ENCODE peak calls at places on chromosomes 4 and X, in seven cellular contexts. B is GM10248, F is A549, X is mesothelial cell of epicardium, T is cardiac fibroblast, Z is retinal pigment epithelial cell, W is right lobe of liver. H is an unnamed sample.

GRCh38 chr4:8494218-8494617 is 53.6 kb downstream of the TRMT44 start:
- DNase-seq in B (no peak), F (no peak), X (no peak), T (no peak), Z (no peak), W (no peak), H (no peak)

GRCh38 chr4:128385199-128385598 is 97.6 kb upstream of the PGRMC2 start:
- DNase-seq in B (no peak), F (no peak), X (no peak), T (no peak), Z (no peak), W (no peak), H (no peak)

GRCh38 chr4:110624016-110624770 is 1.3 kb upstream of the PITX2 start:
- DNase-seq in B (no peak), F (no peak), X (no peak), T (no peak), Z (no peak), W (no peak), H (no peak)

GRCh38 chrX:130772313-130773140 is 130.5 kb downstream of the ENOX2 start:
- DNase-seq in B (no peak), F (peak; percentile 40), X (no peak), T (peak; percentile 24), Z (no peak), W (no peak), H (peak; percentile 5)

GRCh38 chr4:56648245-56649151 is 32.6 kb downstream of the HOPX start:
- DNase-seq in B (no peak), F (no peak), X (no peak), T (no peak), Z (no peak), W (no peak), H (no peak)

GRCh38 chr4:3041192-3042142 is 32.9 kb downstream of the HTT-AS start:
- DNase-seq in B (peak; percentile 53), F (no peak), X (no peak), T (peak; percentile 16), Z (no peak), W (peak; percentile 77), H (no peak)

GRCh38 chr4:128357286-128357685 is 69.7 kb upstream of the PGRMC2 start:
- DNase-seq in B (no peak), F (no peak), X (no peak), T (no peak), Z (no peak), W (no peak), H (no peak)

GRCh38 chr4:147754037-147754445 is 22.2 kb downstream of the ARHGAP10 start:
- DNase-seq in B (no peak), F (peak; percentile 41), X (no peak), T (peak; percentile 55), Z (no peak), W (no peak), H (peak; percentile 71)

GRCh38 chrX:33339219-33339618 is 127.9 kb upstream of the DMD start:
- DNase-seq in B (no peak), F (no peak), X (no peak), T (peak; percentile 0), Z (no peak), W (no peak), H (peak; percentile 11)

GRCh38 chr4:48944659-48945290 is 38.2 kb upstream of the OCIAD2 start:
- DNase-seq in B (peak; percentile 31), F (peak; percentile 30), X (no peak), T (no peak), Z (no peak), W (no peak), H (peak; percentile 73)

GRCh38 chr4:18075823-18076433 is 54.4 kb upstream of the LCORL start:
- DNase-seq in B (no peak), F (peak; percentile 50), X (no peak), T (no peak), Z (no peak), W (no peak), H (peak; percentile 21)

GRCh38 chr4:6002926-6003325 is 15.3 kb downstream of the C4orf50 start:
- DNase-seq in B (no peak), F (no peak), X (no peak), T (no peak), Z (no peak), W (no peak), H (no peak)

GRCh38 chrX:22526339-22526738 is 253.6 kb downstream of the CBLL2 start:
- DNase-seq in B (peak; percentile 28), F (peak; percentile 4), X (no peak), T (peak; percentile 43), Z (no peak), W (no peak), H (peak; percentile 76)

GRCh38 chr4:54589586-54589985 is 68.2 kb upstream of the KIT start:
- DNase-seq in B (no peak), F (no peak), X (no peak), T (no peak), Z (no peak), W (no peak), H (no peak)

GRCh38 chr4:41430796-41431195 is 107.2 kb upstream of the LIMCH1 start:
- DNase-seq in B (no peak), F (no peak), X (no peak), T (peak; percentile 12), Z (no peak), W (no peak), H (no peak)

GRCh38 chrX:71282514-71283408 is 674 bp upstream of the NONO start:
- DNase-seq in B (peak; percentile 29), F (peak; percentile 71), X (no peak), T (peak; percentile 51), Z (peak; percentile 20), W (no peak), H (no peak)

GRCh38 chrX:97267916-97268680 is 384.4 kb downstream of the RPA4 start:
- DNase-seq in B (no peak), F (no peak), X (no peak), T (peak; percentile 26), Z (no peak), W (no peak), H (no peak)

GRCh38 chr4:125265846-125266245 is 48.9 kb upstream of the FAT4 start:
- DNase-seq in B (no peak), F (no peak), X (no peak), T (no peak), Z (no peak), W (no peak), H (no peak)

GRCh38 chr4:174423257-174423944 is 98.9 kb downstream of the HPGD start:
- DNase-seq in B (no peak), F (peak; percentile 86), X (no peak), T (peak; percentile 76), Z (peak; percentile 94), W (no peak), H (peak; percentile 93)

GRCh38 chr4:101304916-101305315 is 42.4 kb downstream of the PPP3CA start:
- DNase-seq in B (no peak), F (no peak), X (no peak), T (peak; percentile 47), Z (no peak), W (no peak), H (no peak)

GRCh38 chr4:67087897-67088296 is 457.4 kb downstream of the CENPC start:
- DNase-seq in B (peak; percentile 18), F (peak; percentile 18), X (no peak), T (peak; percentile 4), Z (no peak), W (peak; percentile 27), H (peak; percentile 64)

GRCh38 chr4:77446611-77447010 is 159.0 kb upstream of the CXCL13 start:
- DNase-seq in B (no peak), F (no peak), X (no peak), T (peak; percentile 48), Z (no peak), W (no peak), H (no peak)

GRCh38 chr4:119299221-119300071 is 22.5 kb downstream of the FABP2 start:
- DNase-seq in B (peak; percentile 48), F (peak; percentile 14), X (no peak), T (peak; percentile 28), Z (no peak), W (no peak), H (peak; percentile 29)

GRCh38 chrX:102712216-102712966 is at the start of gene GPRASP2:
- DNase-seq in B (no peak), F (peak; percentile 15), X (no peak), T (peak; percentile 29), Z (no peak), W (peak; percentile 62), H (peak; percentile 28)

GRCh38 chr4:125042031-125042430 is 272.7 kb upstream of the FAT4 start:
- DNase-seq in B (no peak), F (no peak), X (no peak), T (no peak), Z (peak; percentile 56), W (no peak), H (peak; percentile 16)

GRCh38 chr4:185357220-185357619 is 38.5 kb downstream of the LRP2BP start:
- DNase-seq in B (no peak), F (no peak), X (no peak), T (no peak), Z (no peak), W (no peak), H (no peak)

GRCh38 chr4:55378617-55379467 is 16.9 kb upstream of the TMEM165 start:
- DNase-seq in B (no peak), F (peak; percentile 67), X (no peak), T (no peak), Z (no peak), W (no peak), H (peak; percentile 85)

DNA sequence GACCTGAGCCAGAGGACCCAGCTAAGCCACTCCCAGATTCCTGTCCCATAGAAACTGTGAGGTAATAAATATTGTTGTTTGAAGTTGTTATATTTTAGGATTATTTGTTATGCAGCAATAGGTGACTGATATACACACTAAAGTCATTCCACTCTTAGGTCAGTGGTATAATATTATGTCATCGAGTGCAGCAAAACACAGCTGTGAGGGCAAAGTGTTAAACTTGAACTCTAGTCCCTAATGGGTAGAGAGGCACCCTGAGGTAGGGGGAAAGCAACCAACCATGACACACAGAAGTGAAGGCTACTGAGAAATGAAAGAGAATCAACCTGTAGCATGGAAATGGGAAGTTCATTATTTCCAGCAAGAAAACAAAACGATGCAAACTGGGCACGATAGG is 66.6 kb downstream of the ATXN3L start:
- DNase-seq in B (no peak), F (no peak), X (no peak), T (no peak), Z (no peak), W (no peak), H (no peak)
- TF ChIP-seq CTCF in B (no peak), F (no peak), X (no peak), T (no peak), Z (no peak), W (no peak), H (no peak)

GRCh38 chrX:17323397-17323796 is 51.6 kb upstream of the NHS start:
- DNase-seq in B (no peak), F (no peak), X (no peak), T (no peak), Z (no peak), W (no peak), H (no peak)
- TF ChIP-seq CTCF in B (no peak), F (no peak), X (no peak), T (no peak), Z (no peak), W (no peak), H (no peak)

DNA sequence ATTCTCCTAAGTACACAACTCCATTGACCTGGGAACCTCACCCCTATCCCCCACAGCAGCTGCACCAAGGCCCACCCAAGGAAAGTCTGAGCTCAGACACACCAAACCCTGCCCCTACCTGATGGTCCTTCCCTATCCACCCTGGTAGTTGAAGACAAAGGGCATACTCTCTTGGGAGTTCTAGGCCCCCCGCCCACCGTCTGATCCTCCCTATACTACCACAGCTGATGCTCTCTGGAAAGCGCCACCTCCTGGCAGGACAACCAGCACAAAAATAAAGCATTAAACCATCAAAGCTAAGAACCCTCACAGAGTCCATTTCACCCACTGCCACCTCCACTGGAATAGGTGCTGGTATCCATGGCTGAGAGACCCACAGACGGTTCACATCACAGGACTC is 83.6 kb downstream of the ANAPC10 start:
- DNase-seq in B (no peak), F (no peak), X (no peak), T (no peak), Z (no peak), W (no peak), H (no peak)
- TF ChIP-seq CTCF in B (no peak), F (no peak), X (no peak), T (peak; percentile 2), Z (no peak), W (no peak), H (no peak)

GRCh38 chr4:28462766-28463165 is 1602.1 kb downstream of the STIM2 start:
- DNase-seq in B (no peak), F (no peak), X (no peak), T (no peak), Z (no peak), W (no peak), H (no peak)
- TF ChIP-seq CTCF in B (no peak), F (no peak), X (no peak), T (no peak), Z (peak; percentile 22), W (no peak), H (no peak)